ENCODE peak calls at places on chromosomes 13 and 19, in five cellular contexts. One of them, this sample, is unnamed.

GRCh38 chr13:66887088-66887487 is 343.0 kb downstream of the PCDH9 start:
- DNase-seq in body of pancreas: no peak
- DNase-seq in PC-3: no peak
- DNase-seq in SK-N-SH: peak
- DNase-seq in GM23338: no peak
- DNase-seq in this sample: no peak

GRCh38 chr13:98358933-98359332 is 181.9 kb upstream of the RNF113B start:
- DNase-seq in body of pancreas: no peak
- DNase-seq in PC-3: no peak
- DNase-seq in SK-N-SH: no peak
- DNase-seq in GM23338: no peak
- DNase-seq in this sample: no peak

GRCh38 chr19:47315125-47315821 is 5.6 kb downstream of the C5AR1 start:
- DNase-seq in body of pancreas: peak
- DNase-seq in PC-3: peak
- DNase-seq in SK-N-SH: no peak
- DNase-seq in GM23338: peak
- DNase-seq in this sample: peak

GRCh38 chr13:27440408-27440807 is 10.0 kb downstream of the MTIF3 start:
- DNase-seq in body of pancreas: no peak
- DNase-seq in PC-3: no peak
- DNase-seq in SK-N-SH: no peak
- DNase-seq in GM23338: no peak
- DNase-seq in this sample: no peak

GRCh38 chr19:29596080-29596479 is 10.0 kb upstream of the POP4 start:
- DNase-seq in body of pancreas: no peak
- DNase-seq in PC-3: peak
- DNase-seq in SK-N-SH: no peak
- DNase-seq in GM23338: no peak
- DNase-seq in this sample: no peak

GRCh38 chr19:4067396-4068057 is 828 bp upstream of the ZBTB7A start:
- DNase-seq in body of pancreas: peak
- DNase-seq in PC-3: no peak
- DNase-seq in SK-N-SH: peak
- DNase-seq in GM23338: no peak
- DNase-seq in this sample: no peak

GRCh38 chr19:13376537-13376936 is 129.7 kb downstream of the CACNA1A start:
- DNase-seq in body of pancreas: no peak
- DNase-seq in PC-3: no peak
- DNase-seq in SK-N-SH: no peak
- DNase-seq in GM23338: no peak
- DNase-seq in this sample: no peak

GRCh38 chr13:43054803-43055802 is 31.7 kb downstream of the DNAJC15 start:
- DNase-seq in body of pancreas: peak
- DNase-seq in PC-3: peak
- DNase-seq in SK-N-SH: no peak
- DNase-seq in GM23338: peak
- DNase-seq in this sample: no peak

GRCh38 chr19:18915639-18916038 is 3.5 kb downstream of the COPE start:
- DNase-seq in body of pancreas: peak
- DNase-seq in PC-3: peak
- DNase-seq in SK-N-SH: peak
- DNase-seq in GM23338: peak
- DNase-seq in this sample: no peak

GRCh38 chr19:13693933-13694332 is 70.4 kb upstream of the MRI1 start:
- DNase-seq in body of pancreas: no peak
- DNase-seq in PC-3: no peak
- DNase-seq in SK-N-SH: no peak
- DNase-seq in GM23338: peak
- DNase-seq in this sample: no peak

GRCh38 chr13:75537401-75538365 is at the start of gene COMMD6:
- DNase-seq in body of pancreas: peak
- DNase-seq in PC-3: peak
- DNase-seq in SK-N-SH: peak
- DNase-seq in GM23338: peak
- DNase-seq in this sample: peak

GRCh38 chr13:106468948-106469590 is 66.4 kb downstream of the EFNB2 start:
- DNase-seq in body of pancreas: no peak
- DNase-seq in PC-3: no peak
- DNase-seq in SK-N-SH: no peak
- DNase-seq in GM23338: no peak
- DNase-seq in this sample: no peak

GRCh38 chr13:106474906-106475305 is 60.6 kb downstream of the EFNB2 start:
- DNase-seq in body of pancreas: no peak
- DNase-seq in PC-3: no peak
- DNase-seq in SK-N-SH: no peak
- DNase-seq in GM23338: no peak
- DNase-seq in this sample: no peak

GRCh38 chr13:106472621-106473020 is 62.8 kb downstream of the EFNB2 start:
- DNase-seq in body of pancreas: no peak
- DNase-seq in PC-3: no peak
- DNase-seq in SK-N-SH: no peak
- DNase-seq in GM23338: no peak
- DNase-seq in this sample: no peak

GRCh38 chr13:106473174-106473573 is 62.3 kb downstream of the EFNB2 start:
- DNase-seq in body of pancreas: peak
- DNase-seq in PC-3: no peak
- DNase-seq in SK-N-SH: no peak
- DNase-seq in GM23338: no peak
- DNase-seq in this sample: no peak

DNA sequence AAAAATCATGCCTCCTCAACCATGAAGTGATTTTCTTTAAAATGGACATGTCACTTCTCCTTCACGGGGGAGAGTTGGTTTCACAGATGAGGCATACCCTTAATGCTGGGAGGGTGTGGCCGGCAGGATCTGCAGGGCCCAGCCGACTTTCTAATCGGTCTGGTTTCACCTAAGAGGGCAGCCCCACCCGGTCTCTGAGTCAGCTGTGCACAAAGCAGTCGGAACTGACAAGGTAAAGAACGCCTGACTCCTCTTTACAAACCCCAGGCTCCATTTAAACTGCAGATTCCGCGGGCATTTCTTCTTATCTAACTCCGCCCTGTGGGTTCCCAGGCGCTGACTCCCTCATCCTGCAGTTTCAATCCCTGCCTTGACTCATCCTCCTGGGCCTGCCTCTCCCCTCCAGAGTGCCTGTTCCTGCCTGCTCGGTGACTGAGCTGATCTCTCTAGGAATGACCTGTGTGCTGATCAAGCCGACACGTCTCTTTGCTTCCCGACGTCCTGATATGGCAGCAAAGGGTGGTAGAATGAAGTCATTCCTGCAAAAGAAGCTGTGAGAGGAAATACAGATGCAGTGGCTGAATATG is 63.4 kb downstream of the EFNB2 start:
- DNase-seq in body of pancreas: no peak
- DNase-seq in PC-3: peak
- DNase-seq in SK-N-SH: peak
- DNase-seq in GM23338: peak
- DNase-seq in this sample: peak
- H3K4me3 ChIP-seq in body of pancreas: no peak
- H3K4me3 ChIP-seq in PC-3: peak
- H3K4me3 ChIP-seq in SK-N-SH: peak
- H3K4me3 ChIP-seq in GM23338: no peak
- H3K4me3 ChIP-seq in this sample: no peak

GRCh38 chr19:17752865-17753639 is 1.8 kb downstream of the FCHO1 start:
- DNase-seq in body of pancreas: no peak
- DNase-seq in PC-3: no peak
- DNase-seq in SK-N-SH: no peak
- DNase-seq in GM23338: no peak
- DNase-seq in this sample: no peak

GRCh38 chr19:17753976-17754375 is 2.7 kb downstream of the FCHO1 start:
- DNase-seq in body of pancreas: no peak
- DNase-seq in PC-3: no peak
- DNase-seq in SK-N-SH: no peak
- DNase-seq in GM23338: no peak
- DNase-seq in this sample: no peak

GRCh38 chr19:17755977-17756670 is 4.8 kb downstream of the FCHO1 start:
- DNase-seq in body of pancreas: peak
- DNase-seq in PC-3: peak
- DNase-seq in SK-N-SH: peak
- DNase-seq in GM23338: peak
- DNase-seq in this sample: no peak

GRCh38 chr19:17755533-17755885 is 4.2 kb downstream of the FCHO1 start:
- DNase-seq in body of pancreas: no peak
- DNase-seq in PC-3: no peak
- DNase-seq in SK-N-SH: peak
- DNase-seq in GM23338: no peak
- DNase-seq in this sample: no peak

DNA sequence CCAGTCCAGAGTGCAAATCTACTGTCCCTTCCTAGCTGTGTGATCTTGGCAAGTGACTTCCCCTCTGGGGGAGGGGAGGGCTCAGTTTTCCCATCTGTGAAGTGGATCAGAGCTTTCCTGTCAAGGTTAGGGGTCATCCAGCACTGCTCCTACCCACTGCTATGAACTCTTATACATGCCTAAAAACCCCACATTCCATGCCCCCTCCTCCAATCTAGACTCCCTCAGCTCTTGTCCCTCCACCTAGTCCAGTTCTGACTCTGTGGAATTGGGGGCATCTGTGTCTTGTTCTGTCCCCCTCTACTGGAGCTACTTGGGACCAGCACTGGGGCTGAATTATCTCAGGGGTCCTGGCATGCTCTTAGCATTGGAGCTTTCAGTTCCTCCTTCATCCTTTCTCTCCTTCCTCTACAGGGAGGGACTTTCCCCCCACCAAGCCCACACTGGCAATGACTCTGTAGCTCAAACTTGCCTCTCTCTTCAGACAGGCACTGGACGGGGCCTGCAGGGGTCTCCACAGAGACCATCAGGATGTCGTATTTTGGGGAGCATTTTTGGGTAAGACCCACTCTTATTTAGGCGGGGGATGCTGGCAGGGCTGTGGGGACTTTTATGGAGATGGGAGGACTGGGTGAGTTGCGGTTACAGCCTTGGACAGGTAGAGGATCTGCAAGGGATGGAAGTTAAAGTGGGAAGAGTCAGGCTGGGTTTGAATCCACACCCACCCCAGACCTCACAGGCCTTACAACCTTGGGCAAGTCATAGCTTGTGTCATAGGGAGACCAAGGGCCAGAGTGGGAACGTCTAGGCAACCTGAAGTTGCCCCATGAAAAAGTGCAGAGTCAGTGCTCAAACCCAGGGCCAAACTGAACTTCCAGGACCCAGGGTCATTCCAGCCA is 3.6 kb downstream of the FCHO1 start:
- DNase-seq in body of pancreas: no peak
- DNase-seq in PC-3: no peak
- DNase-seq in SK-N-SH: no peak
- DNase-seq in GM23338: no peak
- DNase-seq in this sample: no peak
- TF ChIP-seq CTCF in body of pancreas: no peak
- TF ChIP-seq CTCF in PC-3: no peak
- TF ChIP-seq CTCF in SK-N-SH: no peak
- TF ChIP-seq CTCF in GM23338: no peak
- TF ChIP-seq CTCF in this sample: no peak

GRCh38 chr13:49922301-49922700 is 13.8 kb downstream of the SPRYD7 start:
- DNase-seq in body of pancreas: no peak
- DNase-seq in PC-3: no peak
- DNase-seq in SK-N-SH: no peak
- DNase-seq in GM23338: no peak
- DNase-seq in this sample: no peak

GRCh38 chr13:49932066-49932465 is 4.1 kb downstream of the SPRYD7 start:
- DNase-seq in body of pancreas: no peak
- DNase-seq in PC-3: no peak
- DNase-seq in SK-N-SH: no peak
- DNase-seq in GM23338: no peak
- DNase-seq in this sample: no peak

GRCh38 chr13:49926019-49926418 is 10.1 kb downstream of the SPRYD7 start:
- DNase-seq in body of pancreas: no peak
- DNase-seq in PC-3: no peak
- DNase-seq in SK-N-SH: no peak
- DNase-seq in GM23338: no peak
- DNase-seq in this sample: no peak

GRCh38 chr13:49932868-49933267 is 3.3 kb downstream of the SPRYD7 start:
- DNase-seq in body of pancreas: no peak
- DNase-seq in PC-3: no peak
- DNase-seq in SK-N-SH: no peak
- DNase-seq in GM23338: no peak
- DNase-seq in this sample: no peak

GRCh38 chr13:49927755-49928154 is 8.4 kb downstream of the SPRYD7 start:
- DNase-seq in body of pancreas: no peak
- DNase-seq in PC-3: no peak
- DNase-seq in SK-N-SH: no peak
- DNase-seq in GM23338: no peak
- DNase-seq in this sample: no peak
- H3K27ac ChIP-seq in body of pancreas: no peak
- H3K27ac ChIP-seq in PC-3: no peak
- H3K27ac ChIP-seq in SK-N-SH: peak
- H3K27ac ChIP-seq in GM23338: no peak
- H3K27ac ChIP-seq in this sample: no peak

DNA sequence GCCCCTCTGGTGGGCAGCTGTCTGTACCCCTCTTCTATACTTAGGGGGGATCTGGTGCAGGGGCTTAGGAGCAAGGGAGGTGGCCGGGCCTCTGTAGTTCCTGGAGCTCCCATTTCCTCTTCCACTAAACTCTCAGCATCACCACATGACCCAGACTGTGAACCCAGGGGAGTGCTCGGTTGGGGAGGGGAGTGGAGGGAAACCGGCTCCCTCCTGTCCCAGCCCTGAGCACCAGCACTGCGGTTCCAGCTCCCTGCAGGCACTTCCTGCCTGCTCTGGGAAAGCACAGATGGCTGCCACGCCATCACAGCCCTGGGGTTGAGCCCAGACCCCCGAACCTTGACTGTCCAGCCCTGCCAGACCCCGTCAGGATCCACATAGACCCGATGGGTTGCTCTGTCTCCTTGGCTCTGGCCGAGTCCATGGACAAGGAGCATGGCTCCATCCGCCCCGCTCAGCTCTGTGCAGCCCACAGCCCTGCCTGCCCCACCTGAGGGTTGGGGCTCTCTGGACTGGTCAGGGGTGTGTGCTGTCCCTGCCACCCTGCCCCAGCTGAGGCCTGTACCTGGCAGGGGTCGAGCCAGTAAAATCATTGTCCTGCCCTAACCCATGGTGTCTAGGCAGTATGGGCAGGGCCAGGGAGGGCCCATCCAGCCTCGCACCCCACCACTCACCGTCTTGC is 36.0 kb upstream of the SLC7A10 start:
- DNase-seq in body of pancreas: no peak
- DNase-seq in PC-3: no peak
- DNase-seq in SK-N-SH: peak
- DNase-seq in GM23338: no peak
- DNase-seq in this sample: no peak
- H3K4me3 ChIP-seq in body of pancreas: no peak
- H3K4me3 ChIP-seq in PC-3: no peak
- H3K4me3 ChIP-seq in SK-N-SH: no peak
- H3K4me3 ChIP-seq in GM23338: no peak
- H3K4me3 ChIP-seq in this sample: no peak